ENCODE peak calls at places on chromosomes 12 and 14, in eight cellular contexts. One of them, this sample, is unnamed.

GRCh38 chr12:104793280-104793679 is 164.8 kb downstream of the SLC41A2 start:
- DNase-seq in activated T-cell treated with anti-CD3 and anti-CD28 coated beads, Interleukin-2, amount 50 U/mL, for 4 hours: no peak
- DNase-seq in activated CD4-positive, CD25-positive, alpha-beta regulatory T cell: no peak
- DNase-seq in hepatocyte: no peak
- DNase-seq in hepatic stellate cell: no peak
- DNase-seq in DMS153: no peak
- DNase-seq in NCI-H1092: no peak
- DNase-seq in stimulated activated CD4-positive, alpha-beta T cell treated with anti-CD3 and anti-CD28 coated beads, Interleukin-4, amount 100 ng/mL, for 4 hours: no peak
- DNase-seq in this sample: peak; percentile 17

GRCh38 chr14:55438066-55438683 is 2.2 kb downstream of the TBPL2 start:
- DNase-seq in activated T-cell treated with anti-CD3 and anti-CD28 coated beads, Interleukin-2, amount 50 U/mL, for 4 hours: no peak
- DNase-seq in activated CD4-positive, CD25-positive, alpha-beta regulatory T cell: no peak
- DNase-seq in hepatocyte: peak; percentile 79
- DNase-seq in hepatic stellate cell: peak; percentile 31
- DNase-seq in DMS153: no peak
- DNase-seq in NCI-H1092: peak; percentile 14
- DNase-seq in stimulated activated CD4-positive, alpha-beta T cell treated with anti-CD3 and anti-CD28 coated beads, Interleukin-4, amount 100 ng/mL, for 4 hours: no peak
- DNase-seq in this sample: peak; percentile 30

GRCh38 chr14:39396448-39396847 is 35.8 kb downstream of the FBXO33 start:
- DNase-seq in activated T-cell treated with anti-CD3 and anti-CD28 coated beads, Interleukin-2, amount 50 U/mL, for 4 hours: no peak
- DNase-seq in activated CD4-positive, CD25-positive, alpha-beta regulatory T cell: no peak
- DNase-seq in hepatocyte: no peak
- DNase-seq in hepatic stellate cell: no peak
- DNase-seq in DMS153: no peak
- DNase-seq in NCI-H1092: no peak
- DNase-seq in stimulated activated CD4-positive, alpha-beta T cell treated with anti-CD3 and anti-CD28 coated beads, Interleukin-4, amount 100 ng/mL, for 4 hours: no peak
- DNase-seq in this sample: no peak

GRCh38 chr12:94644622-94645021 is 5.7 kb downstream of the TMCC3 start:
- DNase-seq in activated T-cell treated with anti-CD3 and anti-CD28 coated beads, Interleukin-2, amount 50 U/mL, for 4 hours: no peak
- DNase-seq in activated CD4-positive, CD25-positive, alpha-beta regulatory T cell: no peak
- DNase-seq in hepatocyte: no peak
- DNase-seq in hepatic stellate cell: no peak
- DNase-seq in DMS153: no peak
- DNase-seq in NCI-H1092: no peak
- DNase-seq in stimulated activated CD4-positive, alpha-beta T cell treated with anti-CD3 and anti-CD28 coated beads, Interleukin-4, amount 100 ng/mL, for 4 hours: no peak
- DNase-seq in this sample: no peak

GRCh38 chr12:38890102-38890501 is 15.3 kb downstream of the CPNE8 start:
- DNase-seq in activated T-cell treated with anti-CD3 and anti-CD28 coated beads, Interleukin-2, amount 50 U/mL, for 4 hours: no peak
- DNase-seq in activated CD4-positive, CD25-positive, alpha-beta regulatory T cell: no peak
- DNase-seq in hepatocyte: peak; percentile 11
- DNase-seq in hepatic stellate cell: no peak
- DNase-seq in DMS153: no peak
- DNase-seq in NCI-H1092: no peak
- DNase-seq in stimulated activated CD4-positive, alpha-beta T cell treated with anti-CD3 and anti-CD28 coated beads, Interleukin-4, amount 100 ng/mL, for 4 hours: no peak
- DNase-seq in this sample: no peak

GRCh38 chr14:63283501-63284248 is 35.1 kb downstream of the GPHB5 start:
- DNase-seq in activated T-cell treated with anti-CD3 and anti-CD28 coated beads, Interleukin-2, amount 50 U/mL, for 4 hours: no peak
- DNase-seq in activated CD4-positive, CD25-positive, alpha-beta regulatory T cell: no peak
- DNase-seq in hepatocyte: no peak
- DNase-seq in hepatic stellate cell: no peak
- DNase-seq in DMS153: no peak
- DNase-seq in NCI-H1092: no peak
- DNase-seq in stimulated activated CD4-positive, alpha-beta T cell treated with anti-CD3 and anti-CD28 coated beads, Interleukin-4, amount 100 ng/mL, for 4 hours: no peak
- DNase-seq in this sample: no peak

GRCh38 chr14:96629082-96629481 is 126.9 kb downstream of the PAPOLA start:
- DNase-seq in activated T-cell treated with anti-CD3 and anti-CD28 coated beads, Interleukin-2, amount 50 U/mL, for 4 hours: no peak
- DNase-seq in activated CD4-positive, CD25-positive, alpha-beta regulatory T cell: no peak
- DNase-seq in hepatocyte: no peak
- DNase-seq in hepatic stellate cell: no peak
- DNase-seq in DMS153: no peak
- DNase-seq in NCI-H1092: no peak
- DNase-seq in stimulated activated CD4-positive, alpha-beta T cell treated with anti-CD3 and anti-CD28 coated beads, Interleukin-4, amount 100 ng/mL, for 4 hours: no peak
- DNase-seq in this sample: no peak

GRCh38 chr14:29805415-29806123 is 122.1 kb downstream of the PRKD1 start:
- DNase-seq in activated T-cell treated with anti-CD3 and anti-CD28 coated beads, Interleukin-2, amount 50 U/mL, for 4 hours: no peak
- DNase-seq in activated CD4-positive, CD25-positive, alpha-beta regulatory T cell: no peak
- DNase-seq in hepatocyte: peak; percentile 67
- DNase-seq in hepatic stellate cell: peak; percentile 17
- DNase-seq in DMS153: peak; percentile 47
- DNase-seq in NCI-H1092: peak; percentile 11
- DNase-seq in stimulated activated CD4-positive, alpha-beta T cell treated with anti-CD3 and anti-CD28 coated beads, Interleukin-4, amount 100 ng/mL, for 4 hours: no peak
- DNase-seq in this sample: peak; percentile 73

GRCh38 chr12:124359671-124360581 is 65.0 kb downstream of the RFLNA start:
- DNase-seq in activated T-cell treated with anti-CD3 and anti-CD28 coated beads, Interleukin-2, amount 50 U/mL, for 4 hours: no peak
- DNase-seq in activated CD4-positive, CD25-positive, alpha-beta regulatory T cell: no peak
- DNase-seq in hepatocyte: no peak
- DNase-seq in hepatic stellate cell: no peak
- DNase-seq in DMS153: peak; percentile 88
- DNase-seq in NCI-H1092: peak; percentile 65
- DNase-seq in stimulated activated CD4-positive, alpha-beta T cell treated with anti-CD3 and anti-CD28 coated beads, Interleukin-4, amount 100 ng/mL, for 4 hours: no peak
- DNase-seq in this sample: no peak

GRCh38 chr14:100332797-100333196 is 9.7 kb downstream of the SLC25A47 start:
- DNase-seq in activated T-cell treated with anti-CD3 and anti-CD28 coated beads, Interleukin-2, amount 50 U/mL, for 4 hours: no peak
- DNase-seq in activated CD4-positive, CD25-positive, alpha-beta regulatory T cell: no peak
- DNase-seq in hepatocyte: no peak
- DNase-seq in hepatic stellate cell: no peak
- DNase-seq in DMS153: no peak
- DNase-seq in NCI-H1092: no peak
- DNase-seq in stimulated activated CD4-positive, alpha-beta T cell treated with anti-CD3 and anti-CD28 coated beads, Interleukin-4, amount 100 ng/mL, for 4 hours: no peak
- DNase-seq in this sample: no peak

GRCh38 chr12:127579446-127579845 is 687.5 kb upstream of the TMEM132C start:
- DNase-seq in activated T-cell treated with anti-CD3 and anti-CD28 coated beads, Interleukin-2, amount 50 U/mL, for 4 hours: no peak
- DNase-seq in activated CD4-positive, CD25-positive, alpha-beta regulatory T cell: no peak
- DNase-seq in hepatocyte: no peak
- DNase-seq in hepatic stellate cell: no peak
- DNase-seq in DMS153: no peak
- DNase-seq in NCI-H1092: no peak
- DNase-seq in stimulated activated CD4-positive, alpha-beta T cell treated with anti-CD3 and anti-CD28 coated beads, Interleukin-4, amount 100 ng/mL, for 4 hours: no peak
- DNase-seq in this sample: no peak

GRCh38 chr12:127272864-127273263 is 994.1 kb upstream of the TMEM132C start:
- DNase-seq in activated T-cell treated with anti-CD3 and anti-CD28 coated beads, Interleukin-2, amount 50 U/mL, for 4 hours: no peak
- DNase-seq in activated CD4-positive, CD25-positive, alpha-beta regulatory T cell: no peak
- DNase-seq in hepatocyte: no peak
- DNase-seq in hepatic stellate cell: peak; percentile 24
- DNase-seq in DMS153: no peak
- DNase-seq in NCI-H1092: no peak
- DNase-seq in stimulated activated CD4-positive, alpha-beta T cell treated with anti-CD3 and anti-CD28 coated beads, Interleukin-4, amount 100 ng/mL, for 4 hours: no peak
- DNase-seq in this sample: no peak

GRCh38 chr14:55353686-55354467 is 57.8 kb downstream of the ATG14 start:
- DNase-seq in activated T-cell treated with anti-CD3 and anti-CD28 coated beads, Interleukin-2, amount 50 U/mL, for 4 hours: no peak
- DNase-seq in activated CD4-positive, CD25-positive, alpha-beta regulatory T cell: no peak
- DNase-seq in hepatocyte: no peak
- DNase-seq in hepatic stellate cell: no peak
- DNase-seq in DMS153: no peak
- DNase-seq in NCI-H1092: no peak
- DNase-seq in stimulated activated CD4-positive, alpha-beta T cell treated with anti-CD3 and anti-CD28 coated beads, Interleukin-4, amount 100 ng/mL, for 4 hours: no peak
- DNase-seq in this sample: no peak

This sample was measured in COLO829.